ENCODE peak calls at places on chromosomes 1 and 21, in five cellular contexts. One of them, this sample, is unnamed.
A peak's percentile ranks its signal among the peaks of the same experiment; 100 is the strongest.

GRCh38 chr1:155135416-155136197 is at the start of gene SLC50A1:
- DNase-seq in fibroblast of pulmonary artery: peak; percentile 95
- DNase-seq in transverse colon: peak; percentile 96
- DNase-seq in astrocyte: peak; percentile 86
- DNase-seq in fibroblast of villous mesenchyme: peak; percentile 95
- DNase-seq in this sample: peak; percentile 46

GRCh38 chr1:66476774-66477173 is 57.2 kb upstream of the SGIP1 start:
- DNase-seq in fibroblast of pulmonary artery: peak; percentile 76
- DNase-seq in fibroblast of villous mesenchyme: peak; percentile 68
- DNase-seq in transverse colon: no peak
- DNase-seq in astrocyte: peak; percentile 80
- DNase-seq in this sample: peak; percentile 59

GRCh38 chr1:220398238-220398637 is 126.0 kb upstream of the RAB3GAP2 start:
- DNase-seq in fibroblast of pulmonary artery: no peak
- DNase-seq in astrocyte: no peak
- DNase-seq in fibroblast of villous mesenchyme: no peak
- DNase-seq in transverse colon: no peak
- DNase-seq in this sample: no peak

GRCh38 chr1:8789314-8790214 is 27.9 kb downstream of the RERE start:
- DNase-seq in fibroblast of villous mesenchyme: no peak
- DNase-seq in transverse colon: no peak
- DNase-seq in fibroblast of pulmonary artery: no peak
- DNase-seq in astrocyte: no peak
- DNase-seq in this sample: no peak

GRCh38 chr1:112501810-112502641 is 6.7 kb upstream of the WNT2B start:
- DNase-seq in fibroblast of villous mesenchyme: peak; percentile 71
- DNase-seq in transverse colon: peak; percentile 79
- DNase-seq in fibroblast of pulmonary artery: peak; percentile 72
- DNase-seq in astrocyte: peak; percentile 41
- DNase-seq in this sample: no peak

GRCh38 chr1:215192306-215192705 is 109.8 kb downstream of the KCNK2 start:
- DNase-seq in transverse colon: no peak
- DNase-seq in astrocyte: peak; percentile 84
- DNase-seq in fibroblast of pulmonary artery: peak; percentile 3
- DNase-seq in fibroblast of villous mesenchyme: peak; percentile 71
- DNase-seq in this sample: peak; percentile 66

GRCh38 chr1:33420870-33421775 is 9.8 kb downstream of the PHC2 start:
- DNase-seq in astrocyte: peak; percentile 51
- DNase-seq in transverse colon: no peak
- DNase-seq in fibroblast of villous mesenchyme: peak; percentile 65
- DNase-seq in fibroblast of pulmonary artery: peak; percentile 52
- DNase-seq in this sample: no peak

GRCh38 chr1:9291914-9292360 is 757 bp upstream of the SPSB1 start:
- DNase-seq in transverse colon: peak; percentile 87
- DNase-seq in fibroblast of pulmonary artery: peak; percentile 78
- DNase-seq in fibroblast of villous mesenchyme: peak; percentile 76
- DNase-seq in astrocyte: peak; percentile 53
- DNase-seq in this sample: no peak

GRCh38 chr1:225962440-225962975 is 21.5 kb upstream of the LEFTY2 start:
- DNase-seq in astrocyte: no peak
- DNase-seq in fibroblast of pulmonary artery: peak; percentile 24
- DNase-seq in fibroblast of villous mesenchyme: peak; percentile 25
- DNase-seq in transverse colon: peak; percentile 76
- DNase-seq in this sample: no peak

GRCh38 chr1:94801919-94802546 is 18.1 kb upstream of the SLC44A3 start:
- DNase-seq in fibroblast of pulmonary artery: peak; percentile 90
- DNase-seq in astrocyte: peak; percentile 79
- DNase-seq in fibroblast of villous mesenchyme: peak; percentile 96
- DNase-seq in transverse colon: peak; percentile 24
- DNase-seq in this sample: peak; percentile 53

GRCh38 chr1:164602142-164602429 is 43.1 kb downstream of the PBX1 start:
- DNase-seq in transverse colon: peak; percentile 80
- DNase-seq in fibroblast of villous mesenchyme: no peak
- DNase-seq in astrocyte: no peak
- DNase-seq in fibroblast of pulmonary artery: no peak
- DNase-seq in this sample: no peak

GRCh38 chr1:76607712-76608111 is 259.6 kb upstream of the ST6GALNAC5 start:
- DNase-seq in fibroblast of villous mesenchyme: no peak
- DNase-seq in astrocyte: no peak
- DNase-seq in fibroblast of pulmonary artery: no peak
- DNase-seq in transverse colon: peak; percentile 78
- DNase-seq in this sample: no peak

GRCh38 chr1:95742591-95743089 is 508.6 kb downstream of the RWDD3 start:
- DNase-seq in transverse colon: no peak
- DNase-seq in fibroblast of pulmonary artery: peak; percentile 53
- DNase-seq in fibroblast of villous mesenchyme: peak; percentile 3
- DNase-seq in astrocyte: peak; percentile 84
- DNase-seq in this sample: peak; percentile 2

GRCh38 chr1:12614402-12615165 is 3.4 kb downstream of the DHRS3 start:
- DNase-seq in fibroblast of villous mesenchyme: peak; percentile 43
- DNase-seq in astrocyte: no peak
- DNase-seq in fibroblast of pulmonary artery: no peak
- DNase-seq in transverse colon: no peak
- DNase-seq in this sample: no peak
- H3K4me3 ChIP-seq in fibroblast of villous mesenchyme: peak overlapping the region; percentile 74
- H3K4me3 ChIP-seq in astrocyte: peak overlapping the region; percentile 74
- H3K4me3 ChIP-seq in fibroblast of pulmonary artery: peak overlapping the region; percentile 71
- H3K4me3 ChIP-seq in transverse colon: no peak overlapping the region
- H3K4me3 ChIP-seq in this sample: peak overlapping the region; percentile 82

GRCh38 chr1:38154089-38154470 is 107.5 kb upstream of the POU3F1 start:
- DNase-seq in fibroblast of villous mesenchyme: no peak
- DNase-seq in transverse colon: no peak
- DNase-seq in fibroblast of pulmonary artery: no peak
- DNase-seq in astrocyte: no peak
- DNase-seq in this sample: no peak

GRCh38 chr1:38153426-38154088 is 107.0 kb upstream of the POU3F1 start:
- DNase-seq in fibroblast of villous mesenchyme: no peak
- DNase-seq in astrocyte: no peak
- DNase-seq in transverse colon: no peak
- DNase-seq in fibroblast of pulmonary artery: no peak
- DNase-seq in this sample: no peak

GRCh38 chr1:38151399-38151798 is 104.8 kb upstream of the POU3F1 start:
- DNase-seq in astrocyte: no peak
- DNase-seq in fibroblast of pulmonary artery: no peak
- DNase-seq in fibroblast of villous mesenchyme: no peak
- DNase-seq in transverse colon: no peak
- DNase-seq in this sample: no peak

GRCh38 chr1:38152351-38153082 is 105.9 kb upstream of the POU3F1 start:
- DNase-seq in fibroblast of pulmonary artery: no peak
- DNase-seq in transverse colon: no peak
- DNase-seq in fibroblast of villous mesenchyme: no peak
- DNase-seq in astrocyte: no peak
- DNase-seq in this sample: no peak
- TF ChIP-seq CTCF in fibroblast of pulmonary artery: no peak
- TF ChIP-seq CTCF in transverse colon: no peak
- TF ChIP-seq CTCF in fibroblast of villous mesenchyme: no peak
- TF ChIP-seq CTCF in astrocyte: no peak
- TF ChIP-seq CTCF in this sample: no peak

GRCh38 chr1:156489166-156489934 is 11.2 kb downstream of the MEF2D start:
- DNase-seq in transverse colon: no peak
- DNase-seq in astrocyte: no peak
- DNase-seq in fibroblast of villous mesenchyme: no peak
- DNase-seq in fibroblast of pulmonary artery: no peak
- DNase-seq in this sample: no peak

GRCh38 chr1:156488566-156489165 is 11.9 kb downstream of the MEF2D start:
- DNase-seq in fibroblast of villous mesenchyme: no peak
- DNase-seq in astrocyte: no peak
- DNase-seq in fibroblast of pulmonary artery: no peak
- DNase-seq in transverse colon: peak; percentile 70
- DNase-seq in this sample: no peak

GRCh38 chr1:156486421-156487344 is 13.9 kb downstream of the MEF2D start:
- DNase-seq in fibroblast of villous mesenchyme: no peak
- DNase-seq in transverse colon: no peak
- DNase-seq in fibroblast of pulmonary artery: no peak
- DNase-seq in astrocyte: no peak
- DNase-seq in this sample: no peak

GRCh38 chr1:156485984-156486383 is 14.6 kb downstream of the MEF2D start:
- DNase-seq in astrocyte: no peak
- DNase-seq in fibroblast of villous mesenchyme: no peak
- DNase-seq in fibroblast of pulmonary artery: no peak
- DNase-seq in transverse colon: no peak
- DNase-seq in this sample: no peak

GRCh38 chr1:156487862-156488261 is 12.7 kb downstream of the MEF2D start:
- DNase-seq in transverse colon: peak; percentile 66
- DNase-seq in fibroblast of villous mesenchyme: no peak
- DNase-seq in fibroblast of pulmonary artery: no peak
- DNase-seq in astrocyte: no peak
- DNase-seq in this sample: no peak
- H3K4me3 ChIP-seq in transverse colon: no peak overlapping the region
- H3K4me3 ChIP-seq in fibroblast of villous mesenchyme: no peak overlapping the region
- H3K4me3 ChIP-seq in fibroblast of pulmonary artery: no peak overlapping the region
- H3K4me3 ChIP-seq in astrocyte: no peak overlapping the region
- H3K4me3 ChIP-seq in this sample: no peak overlapping the region

GRCh38 chr1:69038379-69038778 is 529.3 kb upstream of the LRRC7 start:
- DNase-seq in fibroblast of villous mesenchyme: no peak
- DNase-seq in transverse colon: no peak
- DNase-seq in fibroblast of pulmonary artery: no peak
- DNase-seq in astrocyte: no peak
- DNase-seq in this sample: no peak
- TF ChIP-seq CTCF in fibroblast of villous mesenchyme: no peak
- TF ChIP-seq CTCF in transverse colon: no peak
- TF ChIP-seq CTCF in fibroblast of pulmonary artery: no peak
- TF ChIP-seq CTCF in astrocyte: no peak
- TF ChIP-seq CTCF in this sample: no peak

GRCh38 chr1:201020040-201020591 is 3.4 kb downstream of the KIF21B start:
- DNase-seq in fibroblast of villous mesenchyme: no peak
- DNase-seq in transverse colon: peak; percentile 65
- DNase-seq in astrocyte: no peak
- DNase-seq in fibroblast of pulmonary artery: no peak
- DNase-seq in this sample: no peak
- H3K4me3 ChIP-seq in fibroblast of villous mesenchyme: no peak overlapping the region
- H3K4me3 ChIP-seq in transverse colon: no peak overlapping the region
- H3K4me3 ChIP-seq in astrocyte: no peak overlapping the region
- H3K4me3 ChIP-seq in fibroblast of pulmonary artery: no peak overlapping the region
- H3K4me3 ChIP-seq in this sample: no peak overlapping the region

DNA sequence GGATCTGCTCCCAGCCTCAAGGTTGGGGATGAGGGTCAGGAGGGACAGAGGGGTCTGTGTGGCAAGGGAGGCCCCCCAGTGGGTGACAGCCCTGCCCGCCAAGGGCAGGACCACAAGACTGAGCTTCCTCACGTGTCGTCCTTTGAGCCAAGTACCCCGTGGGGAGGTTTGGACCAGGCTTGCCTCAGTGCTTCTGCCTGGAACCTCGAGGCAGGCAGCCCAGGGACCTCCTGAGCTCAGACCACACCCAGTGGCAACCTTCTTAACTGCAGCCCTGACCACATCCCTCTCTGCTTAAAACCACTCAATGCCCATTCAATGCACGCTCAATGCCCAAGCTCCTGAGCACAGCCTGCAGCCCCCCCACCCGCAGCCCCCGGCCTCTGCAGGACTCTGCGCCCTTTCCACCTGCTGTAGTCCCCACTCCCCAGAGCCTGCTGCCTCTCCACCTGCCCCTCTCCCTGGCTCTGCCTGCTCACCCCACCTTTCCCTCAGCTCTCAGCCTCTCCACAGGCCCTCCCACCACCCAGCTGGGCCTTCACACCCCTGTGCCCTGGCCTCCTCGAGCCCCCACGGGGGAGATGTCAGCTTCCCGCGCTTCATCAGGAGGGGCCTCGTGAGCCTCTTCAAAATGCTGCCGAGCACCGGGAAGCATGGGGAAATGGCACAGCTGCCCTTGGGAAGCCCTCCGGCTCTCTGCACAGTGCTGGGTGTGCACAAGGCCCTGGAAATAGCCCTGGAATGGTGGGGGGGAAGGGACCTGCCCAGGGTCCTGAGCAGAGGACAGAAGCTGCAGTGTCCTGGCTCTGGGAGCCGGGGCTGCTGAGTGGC is 129.3 kb upstream of the VAMP3 start:
- DNase-seq in astrocyte: no peak
- DNase-seq in transverse colon: no peak
- DNase-seq in fibroblast of pulmonary artery: no peak
- DNase-seq in fibroblast of villous mesenchyme: no peak
- DNase-seq in this sample: no peak
- TF ChIP-seq CTCF in astrocyte: no peak
- TF ChIP-seq CTCF in transverse colon: no peak
- TF ChIP-seq CTCF in fibroblast of pulmonary artery: no peak
- TF ChIP-seq CTCF in fibroblast of villous mesenchyme: no peak
- TF ChIP-seq CTCF in this sample: no peak

GRCh38 chr1:231334952-231335351 is 2.7 kb downstream of the EXOC8 start:
- DNase-seq in transverse colon: no peak
- DNase-seq in astrocyte: no peak
- DNase-seq in fibroblast of pulmonary artery: no peak
- DNase-seq in fibroblast of villous mesenchyme: no peak
- DNase-seq in this sample: no peak
- H3K4me3 ChIP-seq in transverse colon: no peak overlapping the region
- H3K4me3 ChIP-seq in astrocyte: peak overlapping the region; percentile 52
- H3K4me3 ChIP-seq in fibroblast of pulmonary artery: peak overlapping the region; percentile 100
- H3K4me3 ChIP-seq in fibroblast of villous mesenchyme: peak overlapping the region; percentile 98
- H3K4me3 ChIP-seq in this sample: peak overlapping the region; percentile 49

DNA sequence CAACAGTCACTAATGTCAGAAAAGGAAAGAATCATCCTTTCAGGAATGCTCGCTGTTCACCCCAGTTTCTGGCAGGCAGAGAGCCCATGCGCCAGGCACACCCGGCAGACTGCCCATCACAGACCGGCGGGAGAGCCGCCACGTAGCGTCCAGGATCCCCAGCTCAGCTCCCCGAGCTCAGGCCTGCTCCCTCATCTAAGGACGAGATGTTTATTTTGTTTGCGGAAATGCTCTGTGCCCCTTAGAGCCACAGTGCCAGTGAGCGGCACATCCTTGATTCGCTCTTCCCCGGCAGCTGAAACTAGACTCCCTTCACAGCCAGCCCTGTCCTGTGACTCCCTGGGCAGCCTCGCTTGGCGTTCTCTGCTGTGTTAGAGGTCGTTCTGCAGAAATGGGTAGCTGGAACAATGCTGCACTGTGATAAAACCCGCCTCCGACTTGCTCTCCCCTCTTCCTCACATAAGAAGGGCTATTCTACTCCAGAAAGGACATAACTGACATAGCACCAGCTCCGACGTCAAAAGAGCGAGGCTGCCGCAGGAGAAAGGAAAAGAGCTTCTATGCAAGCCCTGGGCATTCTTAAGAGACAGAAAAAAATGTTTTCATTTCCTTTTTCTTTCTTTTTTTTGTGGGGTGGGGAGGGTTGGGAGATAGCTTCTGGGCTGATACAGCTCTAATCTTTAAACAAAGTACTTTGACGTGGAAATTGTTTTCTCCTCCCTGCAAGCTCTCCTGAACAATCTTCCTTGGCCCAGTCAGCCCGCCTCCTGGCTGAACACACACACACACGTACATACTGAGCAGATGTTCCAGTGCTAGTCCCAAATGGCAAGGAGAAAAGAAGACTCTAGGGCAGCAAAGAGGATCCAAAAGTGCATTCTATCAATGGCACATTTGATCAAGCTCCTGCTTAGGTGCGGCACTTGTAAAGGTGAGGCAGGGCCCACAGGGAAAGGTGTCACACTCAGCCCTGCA is 37.2 kb downstream of the MRAP start:
- DNase-seq in astrocyte: peak; percentile 57
- DNase-seq in fibroblast of pulmonary artery: peak; percentile 34
- DNase-seq in transverse colon: no peak
- DNase-seq in fibroblast of villous mesenchyme: no peak
- DNase-seq in this sample: no peak
- TF ChIP-seq CTCF in astrocyte: no peak
- TF ChIP-seq CTCF in fibroblast of pulmonary artery: no peak
- TF ChIP-seq CTCF in transverse colon: no peak
- TF ChIP-seq CTCF in fibroblast of villous mesenchyme: no peak
- TF ChIP-seq CTCF in this sample: no peak

This sample was measured in AG04449.